ENCODE peak calls at places on chromosomes 16 and 17, in seven cellular contexts. One of them, this sample, is unnamed.

GRCh38 chr17:33888455-33888854 is 366.6 kb upstream of the CCL2 start:
- DNase-seq in IMR-90: no peak
- DNase-seq in OCI-LY7: no peak
- DNase-seq in A549: no peak
- DNase-seq in hepatocyte: no peak
- DNase-seq in DND-41: no peak
- DNase-seq in HCT116: no peak
- DNase-seq in this sample: no peak

GRCh38 chr17:76868176-76868668 is at the start of gene MGAT5B:
- DNase-seq in HCT116: peak; percentile 56
- DNase-seq in hepatocyte: peak; percentile 94
- DNase-seq in DND-41: peak; percentile 71
- DNase-seq in A549: peak; percentile 87
- DNase-seq in OCI-LY7: peak; percentile 94
- DNase-seq in IMR-90: peak; percentile 76
- DNase-seq in this sample: peak; percentile 33

GRCh38 chr16:15899538-15900100 is 11.2 kb upstream of the CEP20 start:
- DNase-seq in OCI-LY7: no peak
- DNase-seq in HCT116: peak; percentile 99
- DNase-seq in A549: peak; percentile 95
- DNase-seq in IMR-90: peak; percentile 89
- DNase-seq in DND-41: peak; percentile 25
- DNase-seq in hepatocyte: peak; percentile 79
- DNase-seq in this sample: peak; percentile 99

GRCh38 chr17:44385287-44386181 is 3.9 kb downstream of the ITGA2B start:
- DNase-seq in A549: peak; percentile 88
- DNase-seq in HCT116: peak; percentile 61
- DNase-seq in DND-41: peak; percentile 72
- DNase-seq in OCI-LY7: peak; percentile 47
- DNase-seq in hepatocyte: peak; percentile 89
- DNase-seq in IMR-90: peak; percentile 55
- DNase-seq in this sample: peak; percentile 55

GRCh38 chr16:18037051-18037450 is 299.5 kb downstream of the NPIPA8 start:
- DNase-seq in OCI-LY7: no peak
- DNase-seq in IMR-90: no peak
- DNase-seq in hepatocyte: no peak
- DNase-seq in DND-41: no peak
- DNase-seq in HCT116: no peak
- DNase-seq in A549: no peak
- DNase-seq in this sample: no peak

GRCh38 chr17:81561494-81561885 is 9.3 kb upstream of the FAAP100 start:
- DNase-seq in A549: no peak
- DNase-seq in DND-41: no peak
- DNase-seq in IMR-90: peak; percentile 63
- DNase-seq in HCT116: no peak
- DNase-seq in hepatocyte: no peak
- DNase-seq in OCI-LY7: no peak
- DNase-seq in this sample: no peak

GRCh38 chr17:50464736-50465135 is 3.9 kb downstream of the CHAD start:
- DNase-seq in hepatocyte: no peak
- DNase-seq in IMR-90: no peak
- DNase-seq in HCT116: no peak
- DNase-seq in OCI-LY7: no peak
- DNase-seq in A549: no peak
- DNase-seq in DND-41: no peak
- DNase-seq in this sample: no peak

GRCh38 chr17:30236807-30237206 is 1.3 kb upstream of the SLC6A4 start:
- DNase-seq in A549: peak; percentile 70
- DNase-seq in hepatocyte: peak; percentile 68
- DNase-seq in DND-41: no peak
- DNase-seq in OCI-LY7: no peak
- DNase-seq in IMR-90: no peak
- DNase-seq in HCT116: peak; percentile 7
- DNase-seq in this sample: no peak

GRCh38 chr16:4972938-4973587 is 14.9 kb downstream of the SEC14L5 start:
- DNase-seq in DND-41: no peak
- DNase-seq in IMR-90: no peak
- DNase-seq in OCI-LY7: no peak
- DNase-seq in hepatocyte: no peak
- DNase-seq in A549: no peak
- DNase-seq in HCT116: no peak
- DNase-seq in this sample: no peak

GRCh38 chr17:58586009-58586408 is 71.6 kb upstream of the MTMR4 start:
- DNase-seq in DND-41: no peak
- DNase-seq in IMR-90: no peak
- DNase-seq in hepatocyte: no peak
- DNase-seq in A549: no peak
- DNase-seq in HCT116: no peak
- DNase-seq in OCI-LY7: no peak
- DNase-seq in this sample: no peak

GRCh38 chr17:59440757-59441458 is 109.5 kb downstream of the YPEL2 start:
- DNase-seq in HCT116: peak; percentile 93
- DNase-seq in DND-41: peak; percentile 87
- DNase-seq in hepatocyte: peak; percentile 93
- DNase-seq in A549: peak; percentile 89
- DNase-seq in IMR-90: peak; percentile 88
- DNase-seq in OCI-LY7: peak; percentile 90
- DNase-seq in this sample: peak; percentile 35

DNA sequence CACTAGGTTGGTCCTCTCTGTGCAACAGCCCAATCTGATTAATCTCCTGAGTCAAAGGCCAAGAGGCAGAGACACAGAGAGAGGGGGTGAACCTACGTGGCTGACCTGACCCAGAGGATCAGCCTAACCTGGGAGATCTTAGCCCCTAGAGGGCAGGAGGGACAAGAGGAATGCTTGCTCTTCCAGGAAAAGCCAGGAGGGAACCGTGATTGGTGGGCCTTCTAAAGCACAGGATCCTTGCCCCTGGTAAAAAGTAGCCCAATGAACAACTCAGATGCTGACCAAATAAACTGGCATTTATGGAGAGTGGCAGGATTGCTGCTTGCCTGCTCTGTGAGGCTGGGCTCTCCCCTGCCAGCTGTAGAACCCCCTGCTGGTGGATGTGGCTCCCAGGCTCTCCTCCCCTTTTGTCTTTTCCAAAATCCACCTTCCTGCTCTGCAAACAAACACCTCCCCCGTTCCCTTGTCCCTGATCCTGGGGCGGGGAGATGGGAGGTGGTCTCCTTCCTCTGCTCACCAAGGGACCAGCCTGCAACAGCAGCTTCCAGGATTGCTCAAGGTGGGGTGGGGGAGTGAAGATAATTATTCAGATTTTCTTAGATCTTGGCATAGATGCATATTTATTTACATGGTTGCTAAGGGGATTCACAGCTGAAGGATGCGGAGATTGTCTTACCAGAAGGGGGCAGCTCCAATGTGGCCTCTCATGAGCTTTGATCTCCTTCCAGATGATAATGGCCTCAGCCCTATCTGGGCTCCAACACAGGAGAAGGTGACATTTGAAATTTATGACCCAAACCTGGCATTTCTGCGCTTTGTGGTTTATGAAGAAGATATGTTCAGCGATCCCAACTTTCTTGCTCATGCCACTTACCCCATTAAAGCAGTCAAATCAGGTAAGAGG is 71.9 kb downstream of the SDR42E1 start:
- DNase-seq in HCT116: no peak
- DNase-seq in hepatocyte: no peak
- DNase-seq in IMR-90: no peak
- DNase-seq in A549: peak; percentile 14
- DNase-seq in DND-41: no peak
- DNase-seq in OCI-LY7: no peak
- DNase-seq in this sample: no peak
- TF ChIP-seq CTCF in HCT116: no peak
- TF ChIP-seq CTCF in hepatocyte: no peak
- TF ChIP-seq CTCF in IMR-90: no peak
- TF ChIP-seq CTCF in A549: no peak
- TF ChIP-seq CTCF in DND-41: no peak
- TF ChIP-seq CTCF in OCI-LY7: peak; percentile 43
- TF ChIP-seq CTCF in this sample: peak; percentile 23

DNA sequence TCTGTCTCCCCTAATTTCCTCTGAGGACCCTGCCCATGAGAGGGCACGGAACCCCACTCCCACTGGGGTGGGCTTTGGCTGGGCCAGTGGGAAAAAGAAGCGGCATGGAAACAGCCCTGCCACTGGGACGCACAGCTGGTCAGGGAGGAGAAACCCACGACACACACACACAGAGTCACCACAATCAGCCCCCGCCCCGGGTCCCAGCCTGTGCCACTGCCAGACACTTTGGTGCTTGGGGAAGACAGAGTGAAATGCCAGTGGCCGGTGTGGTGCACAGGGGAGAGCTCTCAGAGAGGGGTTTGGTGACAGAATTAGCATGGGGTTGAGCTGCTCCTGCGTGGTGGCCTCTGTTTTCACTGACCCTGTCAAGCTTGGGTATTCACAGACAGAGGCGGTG is 30.7 kb upstream of the RNPS1 start:
- DNase-seq in hepatocyte: no peak
- DNase-seq in OCI-LY7: no peak
- DNase-seq in A549: no peak
- DNase-seq in IMR-90: no peak
- DNase-seq in DND-41: no peak
- DNase-seq in HCT116: no peak
- DNase-seq in this sample: no peak
- H3K4me2 ChIP-seq in hepatocyte: no peak overlapping the region
- H3K4me2 ChIP-seq in OCI-LY7: no peak overlapping the region
- H3K4me2 ChIP-seq in A549: no peak overlapping the region
- H3K4me2 ChIP-seq in IMR-90: no peak overlapping the region
- H3K4me2 ChIP-seq in DND-41: no peak overlapping the region
- H3K4me2 ChIP-seq in HCT116: no peak overlapping the region
- H3K4me2 ChIP-seq in this sample: no peak overlapping the region

DNA sequence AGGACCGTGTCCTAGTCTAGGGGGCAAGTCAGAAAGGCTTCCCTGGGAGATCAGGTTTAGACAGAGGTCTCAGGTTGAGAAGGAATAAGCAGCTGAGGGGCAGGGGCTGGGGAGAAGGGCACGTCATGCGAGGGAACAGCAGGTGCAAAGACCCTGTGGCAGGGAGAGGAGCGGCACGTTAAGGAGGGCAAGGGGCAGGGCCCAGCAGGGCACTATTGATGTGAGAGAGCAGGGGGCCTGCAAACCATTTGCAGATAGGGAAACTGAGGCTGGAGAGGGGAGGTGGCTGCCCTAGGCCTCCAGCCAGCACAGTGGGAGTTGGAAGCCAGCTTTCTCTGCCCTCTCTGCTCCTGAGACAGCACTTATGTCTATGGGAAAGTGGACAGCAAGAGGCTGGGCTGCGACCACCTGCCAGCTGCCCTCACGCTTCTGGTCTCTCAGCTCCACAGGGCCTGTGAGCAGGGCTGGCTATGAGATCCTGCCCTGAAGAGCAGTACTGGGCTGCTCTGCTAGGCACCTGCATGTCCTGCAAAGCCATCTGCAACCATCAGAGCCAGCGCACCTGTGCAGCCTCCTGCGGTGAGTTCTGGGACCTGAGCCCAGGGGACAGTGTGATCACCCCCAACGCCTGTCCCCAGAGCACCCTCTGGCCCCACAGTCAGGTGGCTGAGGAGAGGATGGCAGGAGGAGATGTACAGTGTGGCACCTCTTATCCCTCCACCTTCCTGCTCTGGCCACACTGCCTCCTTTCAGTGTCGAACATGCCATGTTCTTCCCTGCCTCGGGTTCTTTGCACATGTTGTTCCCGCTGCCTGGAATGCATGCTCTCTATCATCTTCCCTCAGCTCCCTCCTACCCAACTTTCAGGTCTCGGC is 61.5 kb downstream of the USP22 start:
- DNase-seq in IMR-90: no peak
- DNase-seq in DND-41: no peak
- DNase-seq in A549: no peak
- DNase-seq in hepatocyte: no peak
- DNase-seq in OCI-LY7: no peak
- DNase-seq in HCT116: no peak
- DNase-seq in this sample: no peak
- H3K4me1 ChIP-seq in IMR-90: no peaks in the 10 kb centered on the region
- H3K4me1 ChIP-seq in DND-41: no peaks in the 10 kb centered on the region
- H3K4me1 ChIP-seq in A549: no peaks in the 10 kb centered on the region
- H3K4me1 ChIP-seq in hepatocyte: no peaks in the 10 kb centered on the region
- H3K4me1 ChIP-seq in OCI-LY7: no peaks in the 10 kb centered on the region
- H3K4me1 ChIP-seq in HCT116: no peaks in the 10 kb centered on the region
- H3K4me1 ChIP-seq in this sample: no peaks in the 10 kb centered on the region

GRCh38 chr16:2013527-2013926 is 3.9 kb upstream of the ZNF598 start:
- DNase-seq in OCI-LY7: no peak
- DNase-seq in IMR-90: no peak
- DNase-seq in DND-41: no peak
- DNase-seq in HCT116: no peak
- DNase-seq in hepatocyte: no peak
- DNase-seq in A549: no peak
- DNase-seq in this sample: no peak

GRCh38 chr16:2015117-2015946 is 4.3 kb upstream of the NPW start:
- DNase-seq in hepatocyte: peak; percentile 63
- DNase-seq in OCI-LY7: no peak
- DNase-seq in A549: peak; percentile 98
- DNase-seq in IMR-90: peak; percentile 47
- DNase-seq in HCT116: peak; percentile 68
- DNase-seq in DND-41: no peak
- DNase-seq in this sample: no peak

GRCh38 chr16:2015947-2016208 is 3.7 kb upstream of the NPW start:
- DNase-seq in A549: no peak
- DNase-seq in DND-41: no peak
- DNase-seq in IMR-90: no peak
- DNase-seq in HCT116: no peak
- DNase-seq in OCI-LY7: no peak
- DNase-seq in hepatocyte: no peak
- DNase-seq in this sample: no peak

GRCh38 chr16:2019500-2019899 is at the start of gene NPW:
- DNase-seq in A549: no peak
- DNase-seq in HCT116: no peak
- DNase-seq in IMR-90: no peak
- DNase-seq in hepatocyte: no peak
- DNase-seq in OCI-LY7: peak; percentile 16
- DNase-seq in DND-41: peak; percentile 39
- DNase-seq in this sample: no peak

DNA sequence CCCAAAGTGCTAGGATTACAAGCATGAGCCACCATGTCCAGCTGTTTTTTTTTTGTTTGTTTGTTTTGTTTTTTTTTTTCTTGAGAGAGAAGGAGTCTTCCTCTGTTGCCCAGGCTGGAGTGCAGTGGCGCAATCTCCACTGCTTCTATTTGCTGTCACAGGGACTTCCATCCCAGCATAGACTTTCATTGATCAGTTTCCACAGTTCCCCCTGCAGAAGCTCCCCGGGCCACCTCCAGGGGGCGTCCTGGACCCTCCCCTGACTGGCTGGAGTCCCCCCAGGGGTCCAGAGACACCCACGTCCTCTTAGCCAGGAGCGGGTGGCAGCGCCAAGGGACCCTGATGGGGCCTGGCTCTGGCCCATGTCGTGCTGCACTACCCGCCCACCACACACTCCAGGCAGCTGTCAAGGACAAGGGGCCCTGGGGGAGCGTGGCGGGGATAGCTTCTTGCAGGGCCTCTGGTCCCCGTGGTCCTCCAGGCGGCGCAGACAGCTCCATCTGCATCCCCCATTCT is 3.1 kb upstream of the NPW start:
- DNase-seq in HCT116: no peak
- DNase-seq in DND-41: peak; percentile 37
- DNase-seq in hepatocyte: no peak
- DNase-seq in IMR-90: no peak
- DNase-seq in A549: no peak
- DNase-seq in OCI-LY7: peak; percentile 29
- DNase-seq in this sample: no peak
- TF ChIP-seq CTCF in HCT116: peak; percentile 73
- TF ChIP-seq CTCF in DND-41: peak; percentile 64
- TF ChIP-seq CTCF in hepatocyte: peak; percentile 35
- TF ChIP-seq CTCF in IMR-90: peak; percentile 32
- TF ChIP-seq CTCF in A549: peak; percentile 42
- TF ChIP-seq CTCF in OCI-LY7: peak; percentile 76
- TF ChIP-seq CTCF in this sample: peak; percentile 30